ENCODE peak calls at places on chromosomes 6 and 20, in four cellular contexts. Y is uterus, F is stomach, A is A549. C is an unnamed sample.

GRCh38 chr6:1763411-1763810 is 153.7 kb downstream of the FOXC1 start:
- DNase-seq in Y (no peak), A (no peak), F (no peak), C (no peak)

GRCh38 chr20:31909253-31910070 is 39.0 kb downstream of the TTLL9 start:
- DNase-seq in Y (no peak), A (no peak), F (no peak), C (no peak)

GRCh38 chr6:159217595-159218275 is 48.5 kb downstream of the FNDC1 start:
- DNase-seq in A (peak; percentile 45), Y (no peak), F (peak; percentile 38), C (no peak)

GRCh38 chr6:110101885-110102284 is 77.6 kb downstream of the WASF1 start:
- DNase-seq in F (no peak), A (no peak), Y (no peak), C (no peak)

GRCh38 chr6:71544906-71545305 is 256.3 kb downstream of the OGFRL1 start:
- DNase-seq in A (no peak), Y (no peak), F (no peak), C (no peak)

GRCh38 chr6:22328499-22328898 is 31.7 kb upstream of the PRL start:
- DNase-seq in F (no peak), A (no peak), Y (no peak), C (no peak)

GRCh38 chr6:97049254-97050004 is 124.9 kb downstream of the KLHL32 start:
- DNase-seq in F (no peak), A (no peak), Y (no peak), C (no peak)

GRCh38 chr6:6758915-6759654 is 170.6 kb downstream of the LY86 start:
- DNase-seq in F (peak; percentile 66), Y (peak; percentile 63), A (peak; percentile 21), C (peak; percentile 51)

GRCh38 chr6:91198588-91199255 is 611.9 kb upstream of the MAP3K7 start:
- DNase-seq in F (no peak), A (no peak), Y (no peak), C (no peak)

GRCh38 chr6:34126419-34126818 is 19.5 kb downstream of the GRM4 start:
- DNase-seq in Y (no peak), F (no peak), A (no peak), C (no peak)

GRCh38 chr20:17969276-17969883 is 562 bp downstream of the MGME1 start:
- DNase-seq in A (peak; percentile 59), F (peak; percentile 52), Y (no peak), C (no peak)

GRCh38 chr20:1918766-1919165 is 23.6 kb downstream of the SIRPA start:
- DNase-seq in F (no peak), Y (no peak), A (no peak), C (no peak)

GRCh38 chr6:4553387-4553786 is 222.8 kb upstream of the CDYL start:
- DNase-seq in Y (no peak), F (no peak), A (no peak), C (no peak)

GRCh38 chr20:3686867-3687321 is 5.1 kb upstream of the ADAM33 start:
- DNase-seq in A (no peak), Y (peak; percentile 94), F (peak; percentile 52), C (no peak)

GRCh38 chr6:82737965-82738364 is 327.7 kb downstream of the UBE3D start:
- DNase-seq in F (no peak), Y (no peak), A (no peak), C (no peak)

GRCh38 chr6:17212541-17213371 is 68.4 kb upstream of the RBM24 start:
- DNase-seq in Y (peak; percentile 39), A (no peak), F (no peak), C (no peak)

GRCh38 chr6:84019812-84020211 is 13.8 kb upstream of the MRAP2 start:
- DNase-seq in F (no peak), Y (no peak), A (no peak), C (no peak)

GRCh38 chr6:131651782-131652181 is 14.7 kb downstream of the ENPP3 start:
- DNase-seq in A (no peak), F (peak; percentile 73), Y (no peak), C (no peak)

GRCh38 chr20:63191400-63191799 is 24.5 kb downstream of the YTHDF1 start:
- DNase-seq in F (peak; percentile 82), Y (no peak), A (peak; percentile 73), C (no peak)

GRCh38 chr6:150573041-150573681 is 26.5 kb upstream of the PLEKHG1 start:
- DNase-seq in Y (no peak), F (no peak), A (no peak), C (peak; percentile 86)

DNA sequence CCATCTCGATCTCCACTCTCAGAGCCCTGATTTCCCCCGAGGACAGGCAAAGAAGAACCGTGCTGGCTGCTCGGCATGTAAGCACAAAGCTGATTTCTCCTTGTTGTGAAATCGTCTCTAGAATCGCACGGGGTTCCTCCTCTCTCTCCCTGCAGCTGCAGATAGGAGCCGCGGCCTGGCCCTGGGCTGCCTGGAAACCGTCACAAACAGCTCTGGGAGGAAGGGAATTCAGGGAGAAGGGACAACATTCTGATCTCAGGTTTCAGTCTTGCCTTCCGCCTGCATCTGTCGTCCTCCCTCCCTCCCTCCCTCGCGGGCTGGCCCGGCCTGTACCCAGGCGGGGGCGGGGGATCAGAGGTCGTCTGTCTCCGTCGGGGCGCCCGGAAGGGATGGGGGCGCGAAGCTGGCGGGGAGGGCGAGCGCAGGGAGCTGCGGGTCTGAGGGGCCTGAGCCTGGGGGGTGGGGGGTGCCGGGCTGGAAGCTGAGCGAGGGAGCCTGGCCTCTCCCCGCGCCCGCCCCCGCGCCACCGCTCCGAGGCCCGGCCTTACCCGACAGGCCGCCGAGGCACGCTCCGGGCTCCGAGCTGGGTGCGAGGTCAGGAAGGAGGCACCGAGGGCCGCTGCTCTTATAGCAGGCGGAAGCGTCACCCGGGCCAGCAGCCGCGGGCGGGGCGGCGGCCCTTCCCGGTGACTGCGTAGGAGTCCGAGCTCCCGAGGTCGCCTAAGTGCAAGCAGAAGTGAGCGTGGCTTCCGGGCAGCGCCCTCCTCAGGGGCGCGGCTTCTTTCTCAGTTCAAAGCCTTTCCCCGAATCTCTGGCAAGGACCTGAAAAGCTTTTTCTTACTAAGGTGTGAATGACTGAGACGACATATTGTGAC is at the start of gene SERPINB1:
- DNase-seq in A (peak; percentile 90), Y (peak; percentile 77), F (peak; percentile 94), C (peak; percentile 94)
- TF ChIP-seq CTCF in A (no peak), Y (no peak), F (no peak), C (no peak)

GRCh38 chr6:45195137-45195536 is 133.0 kb upstream of the RUNX2 start:
- DNase-seq in F (no peak), Y (no peak), A (no peak), C (no peak)

GRCh38 chr6:45200510-45200909 is 127.6 kb upstream of the RUNX2 start:
- DNase-seq in F (no peak), Y (no peak), A (no peak), C (no peak)

GRCh38 chr6:45196121-45196520 is 132.0 kb upstream of the RUNX2 start:
- DNase-seq in Y (no peak), A (no peak), F (no peak), C (no peak)

GRCh38 chr6:45199554-45199953 is 128.6 kb upstream of the RUNX2 start:
- DNase-seq in F (no peak), Y (no peak), A (no peak), C (no peak)
- TF ChIP-seq CTCF in F (no peak), Y (no peak), A (no peak), C (no peak)

DNA sequence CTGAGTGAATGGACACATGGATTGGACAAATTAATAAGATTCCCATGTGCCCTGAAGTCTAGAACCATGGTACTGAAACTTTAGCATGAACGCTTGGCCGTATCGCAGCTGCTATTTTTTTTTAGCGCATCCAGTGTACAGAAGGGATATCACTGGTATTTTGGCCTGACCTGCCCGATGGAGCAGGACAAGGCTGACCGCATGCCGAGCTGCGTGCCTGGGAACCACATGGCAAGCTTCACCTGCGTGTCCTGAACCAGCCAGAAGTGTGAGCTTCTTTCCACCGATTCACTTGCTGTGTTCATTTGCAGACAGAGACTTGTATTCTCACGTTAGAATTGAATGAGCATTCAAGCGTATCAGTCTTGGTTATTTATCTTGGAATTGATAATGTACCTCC is 145.7 kb downstream of the CDH4 start:
- DNase-seq in Y (no peak), A (no peak), F (no peak), C (no peak)
- TF ChIP-seq CTCF in Y (no peak), A (no peak), F (no peak), C (no peak)

GRCh38 chr20:45487231-45487635 is 17.7 kb downstream of the WFDC2 start:
- DNase-seq in Y (no peak), F (no peak), A (no peak), C (no peak)
- TF ChIP-seq CTCF in Y (no peak), F (peak; percentile 15), A (peak; percentile 9), C (no peak)

GRCh38 chr6:85641916-85642773 is 541 bp downstream of the SYNCRIP start:
- DNase-seq in A (peak; percentile 48), Y (peak; percentile 47), F (peak; percentile 48), C (peak; percentile 77)
- TF ChIP-seq CTCF in A (no peak), Y (no peak), F (no peak), C (no peak)

DNA sequence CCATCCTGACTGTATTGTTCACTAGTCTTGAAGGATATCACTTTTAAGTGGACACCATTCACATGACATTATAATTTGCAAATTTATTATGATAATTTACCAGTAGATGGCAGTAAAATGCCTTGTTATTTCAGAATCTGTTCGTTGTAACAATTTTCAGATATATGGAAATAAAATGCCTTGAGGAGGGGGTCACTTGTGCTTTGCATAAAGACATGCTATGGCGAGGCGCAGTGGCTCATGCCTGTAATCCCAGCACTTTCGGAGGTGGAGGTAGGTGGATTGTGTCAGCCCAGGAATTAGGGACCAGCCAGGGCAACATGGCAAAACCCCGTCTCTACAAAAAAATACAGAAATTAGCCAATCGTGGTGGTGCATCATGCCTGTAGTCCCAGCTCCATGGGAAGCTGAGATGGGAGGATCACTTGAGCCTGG is 9.0 kb upstream of the NCOA6 start:
- DNase-seq in F (no peak), A (peak; percentile 36), Y (no peak), C (no peak)
- TF ChIP-seq CTCF in F (peak; percentile 35), A (peak; percentile 67), Y (peak; percentile 40), C (peak; percentile 54)

C was measured in right lobe of liver.